ENCODE peak calls at places on chromosome 22, in eight cellular contexts. One of them, this sample, is unnamed.

GRCh38 chr22:30196141-30196866 is 50.3 kb downstream of the LIF start:
- DNase-seq in hepatocyte: peak; percentile 91
- DNase-seq in cardiac fibroblast: peak; percentile 100
- DNase-seq in omental fat pad: peak; percentile 43
- DNase-seq in epithelial cell of esophagus: peak; percentile 99
- DNase-seq in HFFc6: peak; percentile 99
- DNase-seq in colonic mucosa: peak; percentile 65
- DNase-seq in fibroblast of pulmonary artery: peak; percentile 100
- DNase-seq in this sample: peak; percentile 97

GRCh38 chr22:32476286-32476685 is 1.7 kb downstream of the FBXO7 start:
- DNase-seq in hepatocyte: no peak
- DNase-seq in cardiac fibroblast: peak; percentile 15
- DNase-seq in omental fat pad: no peak
- DNase-seq in epithelial cell of esophagus: no peak
- DNase-seq in HFFc6: no peak
- DNase-seq in colonic mucosa: no peak
- DNase-seq in fibroblast of pulmonary artery: no peak
- DNase-seq in this sample: no peak

GRCh38 chr22:21866821-21867527 is 471 bp downstream of the MAPK1 start:
- DNase-seq in hepatocyte: peak; percentile 13
- DNase-seq in cardiac fibroblast: peak; percentile 30
- DNase-seq in omental fat pad: no peak
- DNase-seq in epithelial cell of esophagus: peak; percentile 19
- DNase-seq in HFFc6: no peak
- DNase-seq in colonic mucosa: peak; percentile 38
- DNase-seq in fibroblast of pulmonary artery: no peak
- DNase-seq in this sample: no peak

GRCh38 chr22:21624120-21624879 is 5.5 kb downstream of the YDJC start:
- DNase-seq in hepatocyte: peak; percentile 45
- DNase-seq in cardiac fibroblast: peak; percentile 26
- DNase-seq in omental fat pad: no peak
- DNase-seq in epithelial cell of esophagus: peak; percentile 47
- DNase-seq in HFFc6: no peak
- DNase-seq in colonic mucosa: peak; percentile 41
- DNase-seq in fibroblast of pulmonary artery: peak; percentile 21
- DNase-seq in this sample: peak; percentile 24

GRCh38 chr22:40408718-40409612 is 38.6 kb downstream of the SGSM3 start:
- DNase-seq in hepatocyte: no peak
- DNase-seq in cardiac fibroblast: no peak
- DNase-seq in omental fat pad: no peak
- DNase-seq in epithelial cell of esophagus: no peak
- DNase-seq in HFFc6: no peak
- DNase-seq in colonic mucosa: no peak
- DNase-seq in fibroblast of pulmonary artery: no peak
- DNase-seq in this sample: no peak

GRCh38 chr22:24983151-24983550 is 30.6 kb downstream of the KIAA1671 start:
- DNase-seq in hepatocyte: no peak
- DNase-seq in cardiac fibroblast: no peak
- DNase-seq in omental fat pad: no peak
- DNase-seq in epithelial cell of esophagus: no peak
- DNase-seq in HFFc6: no peak
- DNase-seq in colonic mucosa: no peak
- DNase-seq in fibroblast of pulmonary artery: no peak
- DNase-seq in this sample: no peak

GRCh38 chr22:25598609-25599008 is 34.1 kb downstream of the GRK3 start:
- DNase-seq in hepatocyte: no peak
- DNase-seq in cardiac fibroblast: no peak
- DNase-seq in omental fat pad: no peak
- DNase-seq in epithelial cell of esophagus: no peak
- DNase-seq in HFFc6: no peak
- DNase-seq in colonic mucosa: no peak
- DNase-seq in fibroblast of pulmonary artery: no peak
- DNase-seq in this sample: no peak

GRCh38 chr22:41782751-41783150 is 17.7 kb upstream of the CCDC134 start:
- DNase-seq in hepatocyte: no peak
- DNase-seq in cardiac fibroblast: no peak
- DNase-seq in omental fat pad: no peak
- DNase-seq in epithelial cell of esophagus: no peak
- DNase-seq in HFFc6: no peak
- DNase-seq in colonic mucosa: no peak
- DNase-seq in fibroblast of pulmonary artery: no peak
- DNase-seq in this sample: no peak

GRCh38 chr22:44369241-44369652 is 56.5 kb upstream of the SHISAL1 start:
- DNase-seq in hepatocyte: no peak
- DNase-seq in cardiac fibroblast: no peak
- DNase-seq in omental fat pad: no peak
- DNase-seq in epithelial cell of esophagus: no peak
- DNase-seq in HFFc6: no peak
- DNase-seq in colonic mucosa: no peak
- DNase-seq in fibroblast of pulmonary artery: no peak
- DNase-seq in this sample: no peak

GRCh38 chr22:32700186-32700882 is 101.2 kb upstream of the TIMP3 start:
- DNase-seq in hepatocyte: no peak
- DNase-seq in cardiac fibroblast: peak; percentile 15
- DNase-seq in omental fat pad: no peak
- DNase-seq in epithelial cell of esophagus: peak; percentile 36
- DNase-seq in HFFc6: peak; percentile 41
- DNase-seq in colonic mucosa: no peak
- DNase-seq in fibroblast of pulmonary artery: peak; percentile 50
- DNase-seq in this sample: no peak

GRCh38 chr22:44786136-44786535 is 33.8 kb downstream of the ARHGAP8 start:
- DNase-seq in hepatocyte: no peak
- DNase-seq in cardiac fibroblast: no peak
- DNase-seq in omental fat pad: no peak
- DNase-seq in epithelial cell of esophagus: no peak
- DNase-seq in HFFc6: no peak
- DNase-seq in colonic mucosa: no peak
- DNase-seq in fibroblast of pulmonary artery: no peak
- DNase-seq in this sample: no peak

GRCh38 chr22:26038365-26038764 is 130.9 kb upstream of the SEZ6L start:
- DNase-seq in hepatocyte: peak; percentile 56
- DNase-seq in cardiac fibroblast: no peak
- DNase-seq in omental fat pad: no peak
- DNase-seq in epithelial cell of esophagus: no peak
- DNase-seq in HFFc6: no peak
- DNase-seq in colonic mucosa: no peak
- DNase-seq in fibroblast of pulmonary artery: no peak
- DNase-seq in this sample: no peak

GRCh38 chr22:38783095-38783710 is 10.7 kb downstream of the DNAL4 start:
- DNase-seq in hepatocyte: no peak
- DNase-seq in cardiac fibroblast: no peak
- DNase-seq in omental fat pad: no peak
- DNase-seq in epithelial cell of esophagus: no peak
- DNase-seq in HFFc6: no peak
- DNase-seq in colonic mucosa: no peak
- DNase-seq in fibroblast of pulmonary artery: peak; percentile 26
- DNase-seq in this sample: no peak

GRCh38 chr22:30863161-30863833 is 105.3 kb downstream of the MORC2 start:
- DNase-seq in hepatocyte: peak; percentile 69
- DNase-seq in cardiac fibroblast: peak; percentile 8
- DNase-seq in omental fat pad: no peak
- DNase-seq in epithelial cell of esophagus: no peak
- DNase-seq in HFFc6: no peak
- DNase-seq in colonic mucosa: no peak
- DNase-seq in fibroblast of pulmonary artery: no peak
- DNase-seq in this sample: no peak

GRCh38 chr22:50481440-50482106 is at the start of gene ADM2:
- DNase-seq in hepatocyte: peak; percentile 73
- DNase-seq in cardiac fibroblast: no peak
- DNase-seq in omental fat pad: no peak
- DNase-seq in epithelial cell of esophagus: no peak
- DNase-seq in HFFc6: no peak
- DNase-seq in colonic mucosa: peak; percentile 67
- DNase-seq in fibroblast of pulmonary artery: no peak
- DNase-seq in this sample: peak; percentile 72

GRCh38 chr22:38233427-38233826 is 31.6 kb downstream of the MAFF start:
- DNase-seq in hepatocyte: no peak
- DNase-seq in cardiac fibroblast: peak; percentile 75
- DNase-seq in omental fat pad: no peak
- DNase-seq in epithelial cell of esophagus: peak; percentile 64
- DNase-seq in HFFc6: no peak
- DNase-seq in colonic mucosa: no peak
- DNase-seq in fibroblast of pulmonary artery: peak; percentile 62
- DNase-seq in this sample: no peak

GRCh38 chr22:31287818-31288495 is 4.3 kb downstream of the PIK3IP1 start:
- DNase-seq in hepatocyte: no peak
- DNase-seq in cardiac fibroblast: no peak
- DNase-seq in omental fat pad: no peak
- DNase-seq in epithelial cell of esophagus: no peak
- DNase-seq in HFFc6: no peak
- DNase-seq in colonic mucosa: no peak
- DNase-seq in fibroblast of pulmonary artery: no peak
- DNase-seq in this sample: no peak

GRCh38 chr22:20268350-20269012 is 363 bp upstream of the RTN4R start:
- DNase-seq in hepatocyte: peak; percentile 91
- DNase-seq in cardiac fibroblast: peak; percentile 36
- DNase-seq in omental fat pad: no peak
- DNase-seq in epithelial cell of esophagus: peak; percentile 63
- DNase-seq in HFFc6: no peak
- DNase-seq in colonic mucosa: peak; percentile 65
- DNase-seq in fibroblast of pulmonary artery: peak; percentile 35
- DNase-seq in this sample: peak; percentile 80
- TF ChIP-seq CTCF in hepatocyte: peak; percentile 65
- TF ChIP-seq CTCF in cardiac fibroblast: peak; percentile 35
- TF ChIP-seq CTCF in omental fat pad: peak; percentile 66
- TF ChIP-seq CTCF in epithelial cell of esophagus: peak; percentile 38
- TF ChIP-seq CTCF in HFFc6: peak; percentile 77
- TF ChIP-seq CTCF in colonic mucosa: peak; percentile 54
- TF ChIP-seq CTCF in fibroblast of pulmonary artery: peak; percentile 18
- TF ChIP-seq CTCF in this sample: peak; percentile 68

GRCh38 chr22:19554834-19555404 is 30.7 kb upstream of the CLDN5 start:
- DNase-seq in hepatocyte: no peak
- DNase-seq in cardiac fibroblast: peak; percentile 29
- DNase-seq in omental fat pad: no peak
- DNase-seq in epithelial cell of esophagus: peak; percentile 56
- DNase-seq in HFFc6: peak; percentile 46
- DNase-seq in colonic mucosa: no peak
- DNase-seq in fibroblast of pulmonary artery: peak; percentile 25
- DNase-seq in this sample: peak; percentile 47

GRCh38 chr22:19559956-19560355 is 35.7 kb upstream of the CLDN5 start:
- DNase-seq in hepatocyte: no peak
- DNase-seq in cardiac fibroblast: no peak
- DNase-seq in omental fat pad: no peak
- DNase-seq in epithelial cell of esophagus: no peak
- DNase-seq in HFFc6: no peak
- DNase-seq in colonic mucosa: no peak
- DNase-seq in fibroblast of pulmonary artery: no peak
- DNase-seq in this sample: no peak

GRCh38 chr22:19555651-19556050 is 31.4 kb upstream of the CLDN5 start:
- DNase-seq in hepatocyte: no peak
- DNase-seq in cardiac fibroblast: no peak
- DNase-seq in omental fat pad: no peak
- DNase-seq in epithelial cell of esophagus: no peak
- DNase-seq in HFFc6: no peak
- DNase-seq in colonic mucosa: no peak
- DNase-seq in fibroblast of pulmonary artery: no peak
- DNase-seq in this sample: no peak

GRCh38 chr22:19556963-19557545 is 32.8 kb upstream of the CLDN5 start:
- DNase-seq in hepatocyte: no peak
- DNase-seq in cardiac fibroblast: no peak
- DNase-seq in omental fat pad: no peak
- DNase-seq in epithelial cell of esophagus: no peak
- DNase-seq in HFFc6: no peak
- DNase-seq in colonic mucosa: no peak
- DNase-seq in fibroblast of pulmonary artery: no peak
- DNase-seq in this sample: no peak

GRCh38 chr22:19559324-19559811 is 35.2 kb upstream of the CLDN5 start:
- DNase-seq in hepatocyte: no peak
- DNase-seq in cardiac fibroblast: no peak
- DNase-seq in omental fat pad: no peak
- DNase-seq in epithelial cell of esophagus: peak; percentile 52
- DNase-seq in HFFc6: no peak
- DNase-seq in colonic mucosa: no peak
- DNase-seq in fibroblast of pulmonary artery: no peak
- DNase-seq in this sample: no peak
- TF ChIP-seq CTCF in hepatocyte: no peak
- TF ChIP-seq CTCF in cardiac fibroblast: no peak
- TF ChIP-seq CTCF in omental fat pad: no peak
- TF ChIP-seq CTCF in epithelial cell of esophagus: peak; percentile 20
- TF ChIP-seq CTCF in HFFc6: no peak
- TF ChIP-seq CTCF in colonic mucosa: no peak
- TF ChIP-seq CTCF in fibroblast of pulmonary artery: no peak
- TF ChIP-seq CTCF in this sample: no peak

GRCh38 chr22:19375435-19375834 is 56.1 kb downstream of the HIRA start:
- DNase-seq in hepatocyte: no peak
- DNase-seq in cardiac fibroblast: no peak
- DNase-seq in omental fat pad: no peak
- DNase-seq in epithelial cell of esophagus: no peak
- DNase-seq in HFFc6: no peak
- DNase-seq in colonic mucosa: no peak
- DNase-seq in fibroblast of pulmonary artery: no peak
- DNase-seq in this sample: no peak

GRCh38 chr22:19378362-19378711 is 53.2 kb downstream of the HIRA start:
- DNase-seq in hepatocyte: no peak
- DNase-seq in cardiac fibroblast: no peak
- DNase-seq in omental fat pad: no peak
- DNase-seq in epithelial cell of esophagus: no peak
- DNase-seq in HFFc6: no peak
- DNase-seq in colonic mucosa: no peak
- DNase-seq in fibroblast of pulmonary artery: no peak
- DNase-seq in this sample: no peak

GRCh38 chr22:19376971-19377370 is 54.6 kb downstream of the HIRA start:
- DNase-seq in hepatocyte: no peak
- DNase-seq in cardiac fibroblast: no peak
- DNase-seq in omental fat pad: no peak
- DNase-seq in epithelial cell of esophagus: no peak
- DNase-seq in HFFc6: no peak
- DNase-seq in colonic mucosa: no peak
- DNase-seq in fibroblast of pulmonary artery: no peak
- DNase-seq in this sample: no peak

GRCh38 chr22:19376247-19376646 is 55.3 kb downstream of the HIRA start:
- DNase-seq in hepatocyte: no peak
- DNase-seq in cardiac fibroblast: no peak
- DNase-seq in omental fat pad: no peak
- DNase-seq in epithelial cell of esophagus: no peak
- DNase-seq in HFFc6: no peak
- DNase-seq in colonic mucosa: no peak
- DNase-seq in fibroblast of pulmonary artery: no peak
- DNase-seq in this sample: no peak

GRCh38 chr22:19377565-19378361 is 53.8 kb downstream of the HIRA start:
- DNase-seq in hepatocyte: no peak
- DNase-seq in cardiac fibroblast: no peak
- DNase-seq in omental fat pad: no peak
- DNase-seq in epithelial cell of esophagus: no peak
- DNase-seq in HFFc6: no peak
- DNase-seq in colonic mucosa: no peak
- DNase-seq in fibroblast of pulmonary artery: no peak
- DNase-seq in this sample: no peak
- TF ChIP-seq CTCF in hepatocyte: no peak
- TF ChIP-seq CTCF in cardiac fibroblast: no peak
- TF ChIP-seq CTCF in omental fat pad: no peak
- TF ChIP-seq CTCF in epithelial cell of esophagus: no peak
- TF ChIP-seq CTCF in HFFc6: no peak
- TF ChIP-seq CTCF in colonic mucosa: no peak
- TF ChIP-seq CTCF in fibroblast of pulmonary artery: no peak
- TF ChIP-seq CTCF in this sample: no peak

DNA sequence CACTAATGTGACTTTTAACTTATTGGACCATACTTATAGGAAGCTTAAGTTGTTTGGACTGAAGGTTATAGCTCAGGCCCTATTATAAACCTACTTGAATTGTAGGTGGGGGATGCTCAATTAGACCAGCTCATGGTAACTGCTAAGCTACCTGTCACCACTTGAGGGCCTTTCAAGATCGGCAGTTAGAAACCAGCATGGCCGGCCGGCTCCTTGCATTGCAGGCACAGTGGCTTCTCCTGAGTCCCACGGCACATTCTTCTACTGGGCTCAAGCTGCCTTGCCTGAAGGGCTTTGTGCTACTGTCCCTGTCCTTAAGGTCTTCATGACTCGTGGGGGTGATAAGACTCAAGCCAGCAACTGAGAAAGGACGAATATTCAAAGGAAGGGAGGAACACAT is 70.8 kb downstream of the TBC1D22A start:
- DNase-seq in hepatocyte: peak; percentile 47
- DNase-seq in cardiac fibroblast: peak; percentile 37
- DNase-seq in omental fat pad: no peak
- DNase-seq in epithelial cell of esophagus: peak; percentile 64
- DNase-seq in HFFc6: no peak
- DNase-seq in colonic mucosa: no peak
- DNase-seq in fibroblast of pulmonary artery: peak; percentile 51
- DNase-seq in this sample: peak; percentile 68
- TF ChIP-seq CTCF in hepatocyte: peak; percentile 39
- TF ChIP-seq CTCF in cardiac fibroblast: peak; percentile 31
- TF ChIP-seq CTCF in omental fat pad: no peak
- TF ChIP-seq CTCF in epithelial cell of esophagus: peak; percentile 56
- TF ChIP-seq CTCF in HFFc6: peak; percentile 39
- TF ChIP-seq CTCF in colonic mucosa: no peak
- TF ChIP-seq CTCF in fibroblast of pulmonary artery: peak; percentile 48
- TF ChIP-seq CTCF in this sample: peak; percentile 46

This sample was measured in Calu3.